ENCODE peak calls at places on chromosomes 11 and 22, in five cellular contexts. T is stimulated activated CD4-positive, alpha-beta T cell treated with anti-CD3 and anti-CD28 coated beads, Interleukin-1b, Interleukin-23, amount 100 ng/mL, for 1 hour; R is NAMALWA; L is fibroblast of pulmonary artery; K is HEK293T. C is an unnamed sample.
A peak's percentile ranks its signal among the peaks of the same experiment; 100 is the strongest.

GRCh38 chr22:30178180-30179126 is 68.1 kb downstream of the LIF start:
- DNase-seq in T (no peak), R (no peak), L (no peak), K (no peak), C (no peak)

GRCh38 chr11:82012276-82012675 is 721.4 kb downstream of the FAM181B start:
- DNase-seq in T (no peak), R (no peak), L (no peak), K (no peak), C (no peak)

GRCh38 chr11:70404244-70404643 is 5.9 kb downstream of the CTTN start:
- DNase-seq in T (no peak), R (no peak), L (no peak), K (no peak), C (no peak)

GRCh38 chr11:35483131-35483800 is 42.1 kb downstream of the PAMR1 start:
- DNase-seq in T (no peak), R (no peak), L (no peak), K (no peak), C (no peak)

GRCh38 chr11:67504950-67505561 is at the start of gene PITPNM1:
- DNase-seq in T (peak; percentile 51), R (peak; percentile 71), L (peak; percentile 58), K (peak; percentile 57), C (no peak)

GRCh38 chr11:35038211-35038930 is 100.6 kb upstream of the CD44 start:
- DNase-seq in T (no peak), R (no peak), L (no peak), K (no peak), C (no peak)

GRCh38 chr11:62646825-62647608 is 604 bp upstream of the GANAB start:
- DNase-seq in T (no peak), R (no peak), L (no peak), K (no peak), C (no peak)

GRCh38 chr11:88357323-88358039 is 19.9 kb upstream of the CTSC start:
- DNase-seq in T (no peak), R (no peak), L (peak; percentile 70), K (peak; percentile 16), C (peak; percentile 74)

GRCh38 chr22:31754813-31755212 is 994 bp downstream of the DEPDC5 start:
- DNase-seq in T (no peak), R (peak; percentile 17), L (no peak), K (no peak), C (no peak)

GRCh38 chr22:37951305-37951704 is 2.1 kb downstream of the C22orf23 start:
- DNase-seq in T (no peak), R (no peak), L (peak; percentile 25), K (peak; percentile 54), C (no peak)